ENCODE peak calls at places on chromosomes 5 and 9, in seven cellular contexts. N, Q, J, B, Z, F and L are unnamed samples.

GRCh38 chr5:146862641-146863040 is 15.9 kb downstream of the PPP2R2B start:
- DNase-seq in N (no peak), Q (no peak), J (no peak), Z (no peak), F (no peak), B (no peak), L (no peak)

GRCh38 chr5:45454114-45454513 is 242.1 kb downstream of the HCN1 start:
- DNase-seq in N (peak; percentile 34), Q (no peak), F (no peak), Z (no peak), J (no peak), B (peak; percentile 28), L (peak; percentile 76)

GRCh38 chr9:6794936-6795335 is 37.2 kb downstream of the KDM4C start:
- DNase-seq in Q (no peak), J (no peak), Z (no peak), B (no peak), N (no peak), F (no peak), L (no peak)

GRCh38 chr9:7534211-7534935 is 265.2 kb downstream of the DMAC1 start:
- DNase-seq in Z (no peak), F (no peak), Q (no peak), N (no peak), J (no peak), B (no peak), L (no peak)

GRCh38 chr9:24602687-24603352 is 57.1 kb upstream of the IZUMO3 start:
- DNase-seq in B (no peak), N (no peak), F (no peak), Q (no peak), J (no peak), Z (no peak), L (no peak)

GRCh38 chr9:109440797-109441287 is 57.3 kb downstream of the PTPN3 start:
- DNase-seq in Q (peak; percentile 73), N (peak; percentile 67), F (no peak), J (peak; percentile 63), Z (peak; percentile 82), B (peak; percentile 74), L (peak; percentile 81)

GRCh38 chr9:70981312-70981711 is 140.1 kb downstream of the TRPM3 start:
- DNase-seq in Q (no peak), B (no peak), J (no peak), N (no peak), F (no peak), Z (no peak), L (no peak)

GRCh38 chr5:73365301-73365853 is 83.2 kb downstream of the FOXD1 start:
- DNase-seq in B (no peak), N (peak; percentile 21), Z (no peak), Q (no peak), J (no peak), F (no peak), L (no peak)

GRCh38 chr5:141382469-141383294 is at the start of gene PCDHGA7:
- DNase-seq in Q (peak; percentile 35), F (no peak), N (no peak), B (peak; percentile 70), J (no peak), Z (no peak), L (peak; percentile 88)

GRCh38 chr5:137837741-137838389 is 29.8 kb upstream of the MYOT start:
- DNase-seq in F (no peak), Z (no peak), J (no peak), B (no peak), N (no peak), Q (no peak), L (no peak)

GRCh38 chr5:6399978-6400910 is 21.9 kb upstream of the MED10 start:
- DNase-seq in N (no peak), Z (no peak), F (no peak), B (no peak), J (no peak), Q (no peak), L (no peak)

GRCh38 chr5:125277494-125278154 is 531.2 kb upstream of the ZNF608 start:
- DNase-seq in Q (no peak), N (peak; percentile 72), J (no peak), F (no peak), B (no peak), Z (peak; percentile 14), L (peak; percentile 13)

GRCh38 chr5:79984363-79984762 is 6.7 kb downstream of the MTX3 start:
- DNase-seq in F (no peak), B (no peak), N (no peak), Z (no peak), Q (no peak), J (no peak), L (no peak)
- TF ChIP-seq JUND in F (no peak), B (no peak), N (no peak), Z (no peak), Q (no peak), J (no peak), L (no peak)

GRCh38 chr9:127869310-127870152 is 7.9 kb downstream of the AK1 start:
- DNase-seq in Q (peak; percentile 93), B (peak; percentile 97), Z (peak; percentile 71), J (peak; percentile 98), F (no peak), N (peak; percentile 65), L (peak; percentile 98)
- TF ChIP-seq JUND in Q (peak; percentile 51), B (no peak), Z (peak; percentile 18), J (no peak), F (no peak), N (no peak), L (no peak)

GRCh38 chr9:133421615-133422542 is at the start of gene ADAMTS13:
- DNase-seq in F (peak; percentile 72), Z (peak; percentile 74), J (no peak), N (no peak), B (no peak), Q (no peak), L (peak; percentile 26)
- TF ChIP-seq JUND in F (no peak), Z (peak; percentile 9), J (no peak), N (no peak), B (no peak), Q (no peak), L (no peak)

GRCh38 chr5:116478461-116478860 is 96.2 kb downstream of the SEMA6A start:
- DNase-seq in N (no peak), Z (no peak), J (no peak), F (no peak), B (no peak), Q (no peak), L (no peak)

GRCh38 chr5:116473706-116474105 is 100.9 kb downstream of the SEMA6A start:
- DNase-seq in Q (no peak), J (no peak), N (no peak), B (no peak), Z (no peak), F (no peak), L (no peak)

GRCh38 chr5:116476903-116477537 is 97.6 kb downstream of the SEMA6A start:
- DNase-seq in B (no peak), Q (no peak), F (no peak), J (no peak), Z (no peak), N (no peak), L (no peak)

GRCh38 chr5:116472274-116472673 is 102.3 kb downstream of the SEMA6A start:
- DNase-seq in J (no peak), N (no peak), Q (no peak), B (no peak), F (no peak), Z (no peak), L (no peak)

GRCh38 chr5:116475232-116475828 is 99.3 kb downstream of the SEMA6A start:
- DNase-seq in Q (no peak), F (no peak), B (no peak), Z (no peak), J (no peak), N (no peak), L (no peak)
- TF ChIP-seq JUND in Q (no peak), F (no peak), B (no peak), Z (no peak), J (no peak), N (no peak), L (no peak)

GRCh38 chr9:88733651-88734470 is 198.9 kb downstream of the NXNL2 start:
- DNase-seq in B (no peak), J (no peak), Z (no peak), F (no peak), N (no peak), Q (no peak), L (no peak)
- TF ChIP-seq JUND in B (no peak), J (no peak), Z (no peak), F (no peak), N (no peak), Q (no peak), L (no peak)

DNA sequence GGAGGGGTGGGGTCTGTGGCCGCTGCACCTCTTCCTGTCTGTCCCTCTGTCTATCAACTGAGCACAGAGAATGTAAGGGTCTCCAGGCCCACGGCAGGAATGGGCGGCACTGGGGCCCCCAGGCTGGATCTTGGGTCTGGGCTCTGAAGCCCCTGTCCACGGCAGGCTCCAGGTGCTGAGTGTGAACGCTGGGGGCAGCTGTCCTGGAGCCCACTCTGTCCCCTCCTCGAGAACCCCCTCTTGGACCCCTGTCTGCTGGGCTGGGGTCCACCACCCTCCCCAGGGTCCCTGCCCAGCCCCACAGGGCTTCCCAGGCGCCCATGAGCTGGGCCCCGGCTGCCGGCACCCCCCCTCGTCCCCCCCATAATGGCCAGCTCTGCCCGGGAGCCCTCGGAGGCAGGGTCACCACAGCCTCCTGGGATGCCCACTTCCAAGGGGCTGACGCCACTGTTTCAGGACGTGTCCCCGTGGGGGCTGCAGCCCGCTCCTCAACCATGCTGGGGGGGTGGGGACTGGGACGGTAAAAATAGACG is 16.0 kb upstream of the NRARP start:
- DNase-seq in Q (no peak), B (peak; percentile 36), J (no peak), F (no peak), N (no peak), Z (no peak), L (no peak)
- TF ChIP-seq JUND in Q (no peak), B (no peak), J (no peak), F (no peak), N (no peak), Z (no peak), L (no peak)

GRCh38 chr5:1259806-1260480 is 34.8 kb downstream of the SLC6A18 start:
- DNase-seq in N (no peak), F (no peak), B (no peak), Q (no peak), J (no peak), Z (no peak), L (no peak)

GRCh38 chr5:1255081-1255561 is 29.9 kb downstream of the SLC6A18 start:
- DNase-seq in B (no peak), N (no peak), F (no peak), Q (no peak), J (no peak), Z (no peak), L (peak; percentile 29)

GRCh38 chr5:1257841-1258240 is 32.7 kb downstream of the SLC6A18 start:
- DNase-seq in F (no peak), B (no peak), Q (no peak), Z (no peak), N (no peak), J (no peak), L (no peak)

GRCh38 chr5:1254196-1254595 is 29.0 kb downstream of the SLC6A18 start:
- DNase-seq in Z (no peak), B (no peak), J (no peak), Q (no peak), F (no peak), N (no peak), L (no peak)

DNA sequence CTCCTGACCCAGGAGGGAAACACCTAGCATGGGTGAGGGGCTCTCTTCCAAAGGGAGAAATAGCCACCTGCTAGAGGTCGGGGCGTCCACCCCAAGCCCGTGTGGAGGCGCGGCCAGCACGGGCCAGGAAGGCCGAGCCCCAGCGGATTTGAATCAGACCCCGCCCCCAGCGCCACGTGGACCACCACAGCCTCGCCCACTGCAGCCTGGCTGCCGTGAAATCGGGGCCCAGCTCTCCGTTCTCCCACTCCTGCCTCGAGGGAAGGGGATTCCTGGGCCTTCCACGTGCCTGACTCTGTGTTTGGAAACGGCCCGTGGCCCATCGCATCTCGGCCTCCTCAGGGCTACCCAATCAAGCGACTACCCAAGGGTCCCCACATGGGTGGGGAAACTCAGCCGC is 31.6 kb downstream of the SLC6A18 start:
- DNase-seq in N (no peak), F (no peak), Q (no peak), B (no peak), Z (no peak), J (no peak), L (no peak)
- TF ChIP-seq JUND in N (no peak), F (no peak), Q (no peak), B (no peak), Z (no peak), J (no peak), L (no peak)